ENCODE peak calls at places on chromosome 9, in four cellular contexts. E is nephron progenitor cell, W is fibroblast of lung, I is T follicular helper cell. G is an unnamed sample.

GRCh38 chr9:69798737-69799136 is 21.9 kb upstream of the CFAP95 start:
- DNase-seq in E (no peak), W (no peak), I (no peak), G (no peak)

GRCh38 chr9:18473551-18474279 is at the start of gene ADAMTSL1:
- DNase-seq in E (peak; percentile 58), W (peak; percentile 68), I (no peak), G (no peak)

GRCh38 chr9:346114-346513 is 131.4 kb downstream of the DOCK8 start:
- DNase-seq in E (peak; percentile 9), W (no peak), I (no peak), G (no peak)

GRCh38 chr9:117293199-117294114 is 121.4 kb downstream of the ASTN2 start:
- DNase-seq in E (no peak), W (no peak), I (no peak), G (no peak)

GRCh38 chr9:2727966-2728613 is 10.8 kb downstream of the KCNV2 start:
- DNase-seq in E (peak; percentile 13), W (peak; percentile 80), I (no peak), G (no peak)

GRCh38 chr9:107251756-107252322 is 31.2 kb upstream of the RAD23B start:
- DNase-seq in E (no peak), W (peak; percentile 76), I (no peak), G (no peak)

GRCh38 chr9:126508928-126509327 is 104.8 kb upstream of the LMX1B start:
- DNase-seq in E (no peak), W (no peak), I (no peak), G (no peak)

GRCh38 chr9:133154097-133154989 is 9.4 kb downstream of the GBGT1 start:
- DNase-seq in E (no peak), W (no peak), I (no peak), G (no peak)

GRCh38 chr9:137308102-137308619 is 6.1 kb upstream of the NRARP start:
- DNase-seq in E (no peak), W (no peak), I (no peak), G (no peak)

GRCh38 chr9:89418882-89419641 is 78.9 kb downstream of the SEMA4D start:
- DNase-seq in E (no peak), W (no peak), I (peak; percentile 52), G (peak; percentile 63)

GRCh38 chr9:138099803-138100598 is 222.4 kb downstream of the CACNA1B start:
- DNase-seq in E (no peak), W (no peak), I (no peak), G (no peak)

GRCh38 chr9:113888361-113888760 is 12.3 kb downstream of the ZNF618 start:
- DNase-seq in E (no peak), W (no peak), I (no peak), G (no peak)

GRCh38 chr9:131656356-131657030 is 83.4 kb downstream of the RAPGEF1 start:
- DNase-seq in E (no peak), W (no peak), I (peak; percentile 62), G (peak; percentile 76)

GRCh38 chr9:69376651-69377050 is 51.6 kb downstream of the ENTREP1 start:
- DNase-seq in E (no peak), W (peak; percentile 79), I (no peak), G (no peak)

G was measured in T-helper 22 cell.